ENCODE peak calls at places on chromosomes 16 and 17, in nine cellular contexts. One of them, this sample, is unnamed.
A peak's percentile ranks its signal among the peaks of the same experiment; 100 is the strongest.

GRCh38 chr16:3087243-3087791 is 11.8 kb downstream of the ZSCAN10 start:
- DNase-seq in fibroblast of lung: no peak
- DNase-seq in astrocyte: no peak
- DNase-seq in fibroblast of mammary gland: no peak
- DNase-seq in A549: no peak
- DNase-seq in WTC11: peak; percentile 50
- DNase-seq in choroid plexus epithelial cell: no peak
- DNase-seq in mesothelial cell of epicardium: no peak
- DNase-seq in AG09319: no peak
- DNase-seq in this sample: no peak

GRCh38 chr16:30104492-30104891 is 8.5 kb upstream of the YPEL3 start:
- DNase-seq in fibroblast of mammary gland: no peak
- DNase-seq in fibroblast of lung: no peak
- DNase-seq in mesothelial cell of epicardium: no peak
- DNase-seq in A549: no peak
- DNase-seq in astrocyte: no peak
- DNase-seq in WTC11: no peak
- DNase-seq in AG09319: no peak
- DNase-seq in choroid plexus epithelial cell: no peak
- DNase-seq in this sample: peak; percentile 89

GRCh38 chr16:9236319-9236718 is 144.9 kb downstream of the HAPSTR1 start:
- DNase-seq in fibroblast of lung: no peak
- DNase-seq in A549: no peak
- DNase-seq in fibroblast of mammary gland: no peak
- DNase-seq in choroid plexus epithelial cell: no peak
- DNase-seq in astrocyte: no peak
- DNase-seq in AG09319: no peak
- DNase-seq in WTC11: no peak
- DNase-seq in mesothelial cell of epicardium: no peak
- DNase-seq in this sample: no peak

GRCh38 chr17:27577124-27577761 is 53.7 kb upstream of the LGALS9 start:
- DNase-seq in AG09319: no peak
- DNase-seq in fibroblast of mammary gland: peak; percentile 62
- DNase-seq in WTC11: peak; percentile 35
- DNase-seq in astrocyte: peak; percentile 54
- DNase-seq in choroid plexus epithelial cell: peak; percentile 73
- DNase-seq in mesothelial cell of epicardium: no peak
- DNase-seq in fibroblast of lung: peak; percentile 51
- DNase-seq in A549: no peak
- DNase-seq in this sample: no peak

GRCh38 chr17:20279631-20280030 is 187.7 kb downstream of the LGALS9B start:
- DNase-seq in fibroblast of mammary gland: no peak
- DNase-seq in fibroblast of lung: no peak
- DNase-seq in AG09319: no peak
- DNase-seq in choroid plexus epithelial cell: no peak
- DNase-seq in WTC11: no peak
- DNase-seq in mesothelial cell of epicardium: no peak
- DNase-seq in A549: no peak
- DNase-seq in astrocyte: no peak
- DNase-seq in this sample: no peak

GRCh38 chr17:64270885-64271284 is 7.8 kb upstream of the TEX2 start:
- DNase-seq in A549: no peak
- DNase-seq in choroid plexus epithelial cell: no peak
- DNase-seq in AG09319: no peak
- DNase-seq in WTC11: no peak
- DNase-seq in mesothelial cell of epicardium: no peak
- DNase-seq in astrocyte: no peak
- DNase-seq in fibroblast of lung: no peak
- DNase-seq in fibroblast of mammary gland: no peak
- DNase-seq in this sample: no peak

GRCh38 chr17:2075336-2076056 is 20.6 kb downstream of the HIC1 start:
- DNase-seq in WTC11: peak; percentile 28
- DNase-seq in A549: no peak
- DNase-seq in astrocyte: peak; percentile 64
- DNase-seq in choroid plexus epithelial cell: peak; percentile 74
- DNase-seq in mesothelial cell of epicardium: peak; percentile 45
- DNase-seq in AG09319: no peak
- DNase-seq in fibroblast of lung: peak; percentile 69
- DNase-seq in fibroblast of mammary gland: peak; percentile 53
- DNase-seq in this sample: peak; percentile 43

GRCh38 chr16:11181242-11181888 is 74.6 kb downstream of the SOCS1 start:
- DNase-seq in mesothelial cell of epicardium: no peak
- DNase-seq in WTC11: no peak
- DNase-seq in astrocyte: no peak
- DNase-seq in fibroblast of lung: no peak
- DNase-seq in fibroblast of mammary gland: no peak
- DNase-seq in choroid plexus epithelial cell: no peak
- DNase-seq in AG09319: no peak
- DNase-seq in A549: no peak
- DNase-seq in this sample: no peak

GRCh38 chr17:42118545-42118944 is 2.6 kb downstream of the KAT2A start:
- DNase-seq in AG09319: no peak
- DNase-seq in A549: peak; percentile 84
- DNase-seq in fibroblast of mammary gland: peak; percentile 35
- DNase-seq in mesothelial cell of epicardium: no peak
- DNase-seq in choroid plexus epithelial cell: peak; percentile 57
- DNase-seq in fibroblast of lung: peak; percentile 17
- DNase-seq in WTC11: peak; percentile 62
- DNase-seq in astrocyte: no peak
- DNase-seq in this sample: peak; percentile 31

GRCh38 chr16:13038591-13038990 is 137.2 kb downstream of the SHISA9 start:
- DNase-seq in astrocyte: no peak
- DNase-seq in A549: no peak
- DNase-seq in WTC11: no peak
- DNase-seq in mesothelial cell of epicardium: no peak
- DNase-seq in fibroblast of lung: no peak
- DNase-seq in choroid plexus epithelial cell: no peak
- DNase-seq in AG09319: no peak
- DNase-seq in fibroblast of mammary gland: no peak
- DNase-seq in this sample: no peak

GRCh38 chr17:42849451-42850157 is 1.4 kb upstream of the AOC3 start:
- DNase-seq in fibroblast of lung: no peak
- DNase-seq in fibroblast of mammary gland: no peak
- DNase-seq in A549: no peak
- DNase-seq in mesothelial cell of epicardium: no peak
- DNase-seq in WTC11: no peak
- DNase-seq in AG09319: no peak
- DNase-seq in astrocyte: no peak
- DNase-seq in choroid plexus epithelial cell: no peak
- DNase-seq in this sample: no peak

GRCh38 chr17:20187049-20187448 is 177.9 kb downstream of the SPECC1 start:
- DNase-seq in astrocyte: peak; percentile 83
- DNase-seq in AG09319: no peak
- DNase-seq in WTC11: no peak
- DNase-seq in mesothelial cell of epicardium: no peak
- DNase-seq in choroid plexus epithelial cell: no peak
- DNase-seq in fibroblast of mammary gland: peak; percentile 85
- DNase-seq in A549: no peak
- DNase-seq in fibroblast of lung: peak; percentile 42
- DNase-seq in this sample: no peak

GRCh38 chr17:44004761-44005526 is 522 bp downstream of the NAGS start:
- DNase-seq in WTC11: peak; percentile 44
- DNase-seq in fibroblast of mammary gland: no peak
- DNase-seq in AG09319: no peak
- DNase-seq in fibroblast of lung: no peak
- DNase-seq in choroid plexus epithelial cell: no peak
- DNase-seq in astrocyte: no peak
- DNase-seq in A549: no peak
- DNase-seq in mesothelial cell of epicardium: no peak
- DNase-seq in this sample: no peak

GRCh38 chr16:73321942-73322341 is 274.0 kb upstream of the ZFHX3 start:
- DNase-seq in astrocyte: no peak
- DNase-seq in mesothelial cell of epicardium: no peak
- DNase-seq in choroid plexus epithelial cell: no peak
- DNase-seq in AG09319: no peak
- DNase-seq in fibroblast of mammary gland: no peak
- DNase-seq in WTC11: no peak
- DNase-seq in A549: no peak
- DNase-seq in fibroblast of lung: peak; percentile 1
- DNase-seq in this sample: no peak

GRCh38 chr17:4944163-4944553 is 4.1 kb downstream of the RNF167 start:
- DNase-seq in choroid plexus epithelial cell: no peak
- DNase-seq in fibroblast of lung: no peak
- DNase-seq in mesothelial cell of epicardium: no peak
- DNase-seq in WTC11: no peak
- DNase-seq in fibroblast of mammary gland: no peak
- DNase-seq in A549: no peak
- DNase-seq in AG09319: no peak
- DNase-seq in astrocyte: no peak
- DNase-seq in this sample: no peak
- TF ChIP-seq CTCF in choroid plexus epithelial cell: no peak
- TF ChIP-seq CTCF in fibroblast of lung: no peak
- TF ChIP-seq CTCF in mesothelial cell of epicardium: no peak
- TF ChIP-seq CTCF in WTC11: no peak
- TF ChIP-seq CTCF in fibroblast of mammary gland: no peak
- TF ChIP-seq CTCF in A549: no peak
- TF ChIP-seq CTCF in AG09319: no peak
- TF ChIP-seq CTCF in astrocyte: no peak
- TF ChIP-seq CTCF in this sample: no peak

GRCh38 chr17:71482625-71483024 is 638.2 kb upstream of the SOX9 start:
- DNase-seq in AG09319: no peak
- DNase-seq in fibroblast of lung: peak; percentile 24
- DNase-seq in mesothelial cell of epicardium: no peak
- DNase-seq in astrocyte: no peak
- DNase-seq in fibroblast of mammary gland: no peak
- DNase-seq in A549: no peak
- DNase-seq in WTC11: no peak
- DNase-seq in choroid plexus epithelial cell: peak; percentile 49
- DNase-seq in this sample: no peak
- TF ChIP-seq CTCF in AG09319: no peak
- TF ChIP-seq CTCF in fibroblast of lung: no peak
- TF ChIP-seq CTCF in mesothelial cell of epicardium: no peak
- TF ChIP-seq CTCF in astrocyte: no peak
- TF ChIP-seq CTCF in fibroblast of mammary gland: no peak
- TF ChIP-seq CTCF in A549: no peak
- TF ChIP-seq CTCF in WTC11: no peak
- TF ChIP-seq CTCF in choroid plexus epithelial cell: no peak
- TF ChIP-seq CTCF in this sample: no peak

GRCh38 chr17:7253082-7253481 is 1.1 kb downstream of the ELP5 start:
- DNase-seq in fibroblast of mammary gland: no peak
- DNase-seq in astrocyte: no peak
- DNase-seq in choroid plexus epithelial cell: no peak
- DNase-seq in WTC11: no peak
- DNase-seq in mesothelial cell of epicardium: no peak
- DNase-seq in AG09319: no peak
- DNase-seq in fibroblast of lung: no peak
- DNase-seq in A549: no peak
- DNase-seq in this sample: no peak

GRCh38 chr17:7251330-7252175 is at the start of gene CTDNEP1:
- DNase-seq in choroid plexus epithelial cell: peak; percentile 100
- DNase-seq in A549: peak; percentile 99
- DNase-seq in astrocyte: peak; percentile 99
- DNase-seq in fibroblast of mammary gland: peak; percentile 100
- DNase-seq in AG09319: peak; percentile 99
- DNase-seq in WTC11: peak; percentile 97
- DNase-seq in fibroblast of lung: peak; percentile 100
- DNase-seq in mesothelial cell of epicardium: peak; percentile 98
- DNase-seq in this sample: peak; percentile 99

GRCh38 chr17:7250655-7251329 is 742 bp downstream of the CTDNEP1 start:
- DNase-seq in WTC11: no peak
- DNase-seq in astrocyte: no peak
- DNase-seq in choroid plexus epithelial cell: peak; percentile 28
- DNase-seq in A549: no peak
- DNase-seq in fibroblast of lung: no peak
- DNase-seq in AG09319: no peak
- DNase-seq in fibroblast of mammary gland: no peak
- DNase-seq in mesothelial cell of epicardium: no peak
- DNase-seq in this sample: no peak

GRCh38 chr17:7254511-7254910 is 2.5 kb downstream of the ELP5 start:
- DNase-seq in A549: no peak
- DNase-seq in WTC11: no peak
- DNase-seq in mesothelial cell of epicardium: no peak
- DNase-seq in fibroblast of lung: no peak
- DNase-seq in astrocyte: no peak
- DNase-seq in choroid plexus epithelial cell: no peak
- DNase-seq in AG09319: no peak
- DNase-seq in fibroblast of mammary gland: no peak
- DNase-seq in this sample: no peak

DNA sequence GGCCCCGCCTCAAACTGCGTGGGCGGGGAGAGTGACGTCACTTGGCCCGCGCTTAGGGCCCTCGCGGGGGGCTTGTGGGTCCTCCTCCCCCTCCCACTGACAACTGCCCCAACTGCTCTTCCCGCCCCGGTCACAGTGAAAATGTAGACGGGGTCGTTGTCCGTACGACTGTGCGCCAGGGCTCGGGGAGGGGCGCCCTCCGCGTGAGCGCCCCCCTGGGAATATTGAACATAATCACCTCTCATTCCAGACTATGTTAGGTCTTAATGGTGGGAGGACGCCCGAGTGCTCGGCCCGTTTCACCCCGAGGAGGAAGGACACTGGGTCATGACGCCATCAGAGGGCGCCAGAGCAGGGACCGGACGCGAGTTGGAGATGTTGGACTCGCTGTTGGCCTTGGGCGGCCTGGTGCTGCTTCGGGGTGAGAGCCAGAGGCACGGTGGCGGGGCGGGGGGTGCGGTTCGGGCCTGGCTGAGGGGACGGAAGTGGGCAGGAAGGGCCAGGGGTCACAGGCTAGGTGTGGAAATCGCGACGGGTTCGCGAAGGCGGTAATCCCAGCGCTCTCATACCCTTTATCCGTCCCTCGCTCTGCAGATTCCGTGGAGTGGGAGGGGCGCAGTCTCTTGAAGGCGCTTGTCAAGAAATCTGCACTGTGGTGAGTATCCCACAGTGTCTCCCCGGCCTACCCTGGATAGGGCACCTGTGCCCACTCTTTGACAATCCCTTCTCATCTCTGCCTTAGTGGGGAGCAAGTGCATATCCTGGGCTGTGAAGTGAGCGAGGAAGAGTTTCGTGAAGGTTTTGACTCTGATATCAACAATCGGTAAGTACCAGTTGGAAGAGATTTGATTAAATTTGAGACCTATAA is at the start of gene ELP5:
- DNase-seq in A549: peak; percentile 97
- DNase-seq in AG09319: peak; percentile 84
- DNase-seq in choroid plexus epithelial cell: peak; percentile 95
- DNase-seq in fibroblast of mammary gland: peak; percentile 95
- DNase-seq in astrocyte: peak; percentile 90
- DNase-seq in fibroblast of lung: peak; percentile 96
- DNase-seq in WTC11: peak; percentile 96
- DNase-seq in mesothelial cell of epicardium: peak; percentile 84
- DNase-seq in this sample: peak; percentile 95
- TF ChIP-seq CTCF in A549: peak; percentile 54
- TF ChIP-seq CTCF in AG09319: peak; percentile 19
- TF ChIP-seq CTCF in choroid plexus epithelial cell: no peak
- TF ChIP-seq CTCF in fibroblast of mammary gland: no peak
- TF ChIP-seq CTCF in astrocyte: no peak
- TF ChIP-seq CTCF in fibroblast of lung: no peak
- TF ChIP-seq CTCF in WTC11: no peak
- TF ChIP-seq CTCF in mesothelial cell of epicardium: no peak
- TF ChIP-seq CTCF in this sample: peak; percentile 31

DNA sequence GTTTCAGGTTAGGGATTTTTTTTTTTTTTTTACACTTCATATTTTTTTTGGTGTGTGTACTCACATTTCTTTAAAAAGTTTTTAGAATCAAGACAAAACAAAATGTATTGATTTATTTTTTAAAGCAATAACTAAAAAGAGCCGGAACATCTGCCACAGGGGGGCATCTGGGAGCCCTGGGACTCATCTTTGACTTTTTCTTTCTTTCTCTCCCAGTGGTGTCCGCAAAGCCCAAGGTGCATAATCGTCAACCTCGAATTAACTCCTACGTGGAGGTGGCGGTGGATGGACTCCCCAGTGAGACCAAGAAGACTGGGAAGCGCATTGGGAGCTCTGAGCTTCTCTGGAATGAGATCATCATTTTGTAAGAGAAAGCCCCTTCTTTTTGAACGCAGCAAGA is 36.3 kb downstream of the WWP2 start:
- DNase-seq in AG09319: no peak
- DNase-seq in mesothelial cell of epicardium: no peak
- DNase-seq in choroid plexus epithelial cell: peak; percentile 49
- DNase-seq in WTC11: no peak
- DNase-seq in A549: no peak
- DNase-seq in fibroblast of mammary gland: peak; percentile 38
- DNase-seq in fibroblast of lung: peak; percentile 21
- DNase-seq in astrocyte: no peak
- DNase-seq in this sample: no peak
- TF ChIP-seq CTCF in AG09319: peak; percentile 60
- TF ChIP-seq CTCF in mesothelial cell of epicardium: no peak
- TF ChIP-seq CTCF in choroid plexus epithelial cell: peak; percentile 81
- TF ChIP-seq CTCF in WTC11: no peak
- TF ChIP-seq CTCF in A549: peak; percentile 36
- TF ChIP-seq CTCF in fibroblast of mammary gland: peak; percentile 58
- TF ChIP-seq CTCF in fibroblast of lung: peak; percentile 54
- TF ChIP-seq CTCF in astrocyte: peak; percentile 37
- TF ChIP-seq CTCF in this sample: no peak